ENCODE peak calls at places on chromosomes 4 and X, in ten cellular contexts. M is SK-N-DZ; H is T1000; W is HT1080; A is stimulated activated naive B cell treated with anti-CD40 and anti-IgM and Interleukin-4, amounts not matched to agents 10 μg/mL and 1 μg/mL and 100 μg/mL, for 72 hours; X is mucosa of gallbladder; Z is HS-5; J is Panc1; F is activated T-cell treated with anti-CD3 and anti-CD28 coated beads for 4 hours; S is activated T-helper 1 cell treated with anti-CD3 and anti-CD28 coated beads, Interleukin-2, amount 50 U/mL, for 16 hours. D is an unnamed sample.

GRCh38 chr4:121072836-121073362 is 564 bp upstream of the NDNF start:
- DNase-seq in M (no peak), H (no peak), W (no peak), A (no peak), X (peak), Z (no peak), J (no peak), F (no peak), S (no peak), D (peak)

GRCh38 chr4:41257257-41257900 is 651 bp downstream of the UCHL1 start:
- DNase-seq in M (peak), H (no peak), W (no peak), A (peak), X (no peak), Z (no peak), J (no peak), F (peak), S (no peak), D (peak)

GRCh38 chr4:161097821-161098220 is 1066.0 kb downstream of the FSTL5 start:
- DNase-seq in M (no peak), H (no peak), W (no peak), A (no peak), X (no peak), Z (no peak), J (no peak), F (no peak), S (no peak), D (no peak)

GRCh38 chr4:46329118-46329976 is 60.6 kb downstream of the GABRA2 start:
- DNase-seq in M (peak), H (no peak), W (peak), A (no peak), X (peak), Z (peak), J (peak), F (no peak), S (no peak), D (peak)

GRCh38 chr4:33357121-33357520 is 2637.0 kb downstream of the PCDH7 start:
- DNase-seq in M (no peak), H (no peak), W (no peak), A (no peak), X (no peak), Z (no peak), J (no peak), F (no peak), S (no peak), D (no peak)

GRCh38 chr4:94304365-94304971 is 38.2 kb downstream of the HPGDS start:
- DNase-seq in M (peak), H (no peak), W (peak), A (no peak), X (no peak), Z (no peak), J (peak), F (no peak), S (no peak), D (no peak)

GRCh38 chrX:136867518-136867917 is 13.0 kb downstream of the RBMX start:
- DNase-seq in M (no peak), H (no peak), W (no peak), A (no peak), X (no peak), Z (no peak), J (no peak), F (no peak), S (no peak), D (no peak)

GRCh38 chrX:9644335-9644734 is 121.3 kb downstream of the GPR143 start:
- DNase-seq in M (no peak), H (no peak), W (no peak), A (peak), X (no peak), Z (no peak), J (no peak), F (no peak), S (no peak), D (no peak)

GRCh38 chr4:10416441-10416840 is 40.8 kb downstream of the ZNF518B start:
- DNase-seq in M (no peak), H (no peak), W (no peak), A (no peak), X (no peak), Z (no peak), J (no peak), F (no peak), S (no peak), D (no peak)

GRCh38 chr4:113979157-113979972 is at the start of gene ARSJ:
- DNase-seq in M (peak), H (peak), W (peak), A (no peak), X (peak), Z (peak), J (no peak), F (no peak), S (no peak), D (peak)

GRCh38 chr4:101103381-101104142 is 243.8 kb downstream of the PPP3CA start:
- DNase-seq in M (peak), H (no peak), W (no peak), A (no peak), X (no peak), Z (no peak), J (no peak), F (no peak), S (no peak), D (no peak)